ENCODE peak calls at places on chromosomes 11 and 22, in ten cellular contexts. I is nephron progenitor cell, P is RCC 7860, N is left cardiac atrium, E is dorsolateral prefrontal cortex, B is MCF 10A, X is GM03348, G is T-helper 9 cell, Q is gastrocnemius medialis, F is Daoy. T is an unnamed sample.

GRCh38 chr22:45602004-45602733 is 69.5 kb upstream of the ATXN10 start:
- DNase-seq in I (no peak), P (no peak), N (no peak), E (no peak), B (no peak), X (no peak), G (no peak), Q (no peak), F (no peak), T (no peak)

GRCh38 chr11:9066432-9066925 is 24.9 kb downstream of the SCUBE2 start:
- DNase-seq in I (no peak), P (no peak), N (no peak), E (no peak), B (no peak), X (no peak), G (no peak), Q (no peak), F (no peak), T (no peak)

GRCh38 chr22:35065796-35066218 is at the start of gene ISX:
- DNase-seq in I (peak), P (no peak), N (no peak), E (no peak), B (no peak), X (no peak), G (no peak), Q (no peak), F (no peak), T (no peak)

GRCh38 chr11:67384851-67385366 is 6.9 kb upstream of the RAD9A start:
- DNase-seq in I (no peak), P (peak), N (no peak), E (no peak), B (peak), X (no peak), G (no peak), Q (no peak), F (peak), T (no peak)

GRCh38 chr22:39800790-39801540 is 92.6 kb downstream of the ENTHD1 start:
- DNase-seq in I (no peak), P (no peak), N (no peak), E (no peak), B (no peak), X (no peak), G (no peak), Q (no peak), F (no peak), T (no peak)

GRCh38 chr22:18954941-18955571 is 19.0 kb upstream of the PRODH start:
- DNase-seq in I (peak), P (no peak), N (no peak), E (no peak), B (no peak), X (no peak), G (no peak), Q (no peak), F (no peak), T (peak)

GRCh38 chr11:126115820-126116319 is 53.2 kb upstream of the CDON start:
- DNase-seq in I (peak), P (no peak), N (peak), E (no peak), B (peak), X (peak), G (no peak), Q (peak), F (peak), T (peak)

GRCh38 chr11:24697722-24698121 is 200.9 kb downstream of the LUZP2 start:
- DNase-seq in I (no peak), P (peak), N (no peak), E (no peak), B (no peak), X (no peak), G (no peak), Q (no peak), F (no peak), T (no peak)

GRCh38 chr22:31279821-31280496 is 12.3 kb downstream of the PIK3IP1 start:
- DNase-seq in I (no peak), P (no peak), N (no peak), E (no peak), B (no peak), X (no peak), G (no peak), Q (no peak), F (no peak), T (no peak)

GRCh38 chr11:76617553-76618265 is 52.8 kb downstream of the LRRC32 start:
- DNase-seq in I (no peak), P (no peak), N (no peak), E (no peak), B (no peak), X (peak), G (no peak), Q (no peak), F (no peak), T (no peak)

GRCh38 chr22:25362215-25362882 is 142.9 kb downstream of the CRYBB2 start:
- DNase-seq in I (peak), P (peak), N (peak), E (peak), B (peak), X (peak), G (peak), Q (no peak), F (peak), T (no peak)

GRCh38 chr22:50730013-50730891 is 7.8 kb upstream of the ACR start:
- DNase-seq in I (no peak), P (no peak), N (peak), E (no peak), B (no peak), X (no peak), G (no peak), Q (no peak), F (no peak), T (peak)

T was measured in right lobe of liver.